ENCODE peak calls at places on chromosomes 11 and 22, in ten cellular contexts. H, C, Y, K, M, P, F, J, O and T are unnamed samples.

GRCh38 chr22:37709445-37709765 is 12.6 kb downstream of the TRIOBP start:
- DNase-seq in J (no peak), O (no peak), M (no peak), H (no peak), C (no peak), K (no peak), Y (no peak), P (no peak), F (no peak), T (no peak)

GRCh38 chr11:83938148-83938547 is 652.0 kb upstream of the CCDC90B start:
- DNase-seq in M (no peak), F (no peak), J (no peak), K (no peak), C (no peak), P (no peak), H (no peak), Y (no peak), O (no peak), T (no peak)

GRCh38 chr11:115178705-115179104 is 325.5 kb downstream of the CADM1 start:
- DNase-seq in O (no peak), C (no peak), F (no peak), K (no peak), Y (no peak), J (peak), P (no peak), M (no peak), H (no peak), T (no peak)

GRCh38 chr11:64742087-64742939 is 1.6 kb downstream of the RASGRP2 start:
- DNase-seq in K (no peak), P (no peak), H (no peak), M (peak), J (no peak), O (no peak), F (peak), C (peak), Y (peak), T (no peak)

GRCh38 chr11:111635706-111636045 is 33.4 kb downstream of the SIK2 start:
- DNase-seq in Y (peak), F (peak), M (no peak), P (no peak), K (no peak), C (no peak), H (no peak), J (no peak), O (no peak), T (no peak)

GRCh38 chr11:114080219-114080618 is 20.7 kb downstream of the ZBTB16 start:
- DNase-seq in C (no peak), O (no peak), Y (no peak), H (no peak), P (no peak), J (no peak), K (peak), F (peak), M (peak), T (no peak)

GRCh38 chr11:34830648-34831047 is 85.5 kb downstream of the APIP start:
- DNase-seq in O (no peak), C (no peak), F (peak), H (no peak), J (no peak), K (no peak), Y (no peak), M (no peak), P (no peak), T (no peak)

GRCh38 chr11:2213384-2213842 is 41.8 kb upstream of the TH start:
- DNase-seq in Y (no peak), K (no peak), F (no peak), H (peak), O (no peak), M (peak), P (peak), J (no peak), C (peak), T (peak)

GRCh38 chr11:69280994-69281393 is 13.0 kb upstream of the MYEOV start:
- DNase-seq in C (peak), K (no peak), J (no peak), F (peak), O (no peak), M (no peak), P (no peak), Y (peak), H (no peak), T (no peak)

GRCh38 chr11:112526699-112527410 is 266.2 kb upstream of the PLET1 start:
- DNase-seq in O (no peak), H (no peak), M (no peak), J (no peak), K (no peak), C (no peak), P (no peak), F (no peak), Y (peak), T (no peak)

GRCh38 chr11:120398184-120398583 is 62.0 kb downstream of the ARHGEF12 start:
- DNase-seq in M (no peak), K (no peak), Y (no peak), P (no peak), J (no peak), F (no peak), O (no peak), H (no peak), C (no peak), T (no peak)

GRCh38 chr11:65132988-65133700 is 1.2 kb downstream of the SYVN1 start:
- DNase-seq in Y (peak), M (peak), P (no peak), K (peak), J (no peak), O (no peak), C (peak), H (peak), F (peak), T (no peak)

GRCh38 chr11:42840176-42840829 is 471.5 kb upstream of the API5 start:
- DNase-seq in F (no peak), O (no peak), P (no peak), Y (no peak), C (no peak), J (no peak), M (no peak), K (no peak), H (no peak), T (no peak)

GRCh38 chr22:38842512-38843200 is 1.2 kb downstream of the NPTXR start:
- DNase-seq in M (no peak), H (no peak), Y (no peak), P (no peak), O (no peak), C (no peak), K (no peak), F (no peak), J (no peak), T (no peak)

GRCh38 chr11:120906752-120907151 is 117.2 kb upstream of the TBCEL start:
- DNase-seq in K (no peak), O (no peak), F (no peak), Y (no peak), M (no peak), H (no peak), C (peak), J (no peak), P (no peak), T (no peak)

GRCh38 chr11:64744544-64745218 is 739 bp upstream of the RASGRP2 start:
- DNase-seq in O (no peak), M (peak), H (peak), P (no peak), C (no peak), K (no peak), J (no peak), Y (no peak), F (no peak), T (no peak)

GRCh38 chr11:35282226-35282882 is 137.0 kb downstream of the SLC1A2 start:
- DNase-seq in Y (peak), C (no peak), H (no peak), K (no peak), P (no peak), F (peak), M (no peak), J (no peak), O (peak), T (no peak)

GRCh38 chr11:127564803-127565202 is 564.2 kb upstream of the KIRREL3 start:
- DNase-seq in Y (peak), O (no peak), K (no peak), P (no peak), F (no peak), J (no peak), M (no peak), H (no peak), C (no peak), T (no peak)

GRCh38 chr22:36220457-36220921 is 18.8 kb downstream of the APOL2 start:
- DNase-seq in H (no peak), P (no peak), O (no peak), K (peak), F (peak), M (no peak), C (no peak), Y (peak), J (no peak), T (peak)

GRCh38 chr11:126378763-126379162 is 23.3 kb downstream of the ST3GAL4 start:
- DNase-seq in M (no peak), F (peak), J (no peak), Y (no peak), C (no peak), K (peak), H (no peak), O (no peak), P (no peak), T (no peak)

GRCh38 chr22:44359496-44360110 is 46.9 kb upstream of the SHISAL1 start:
- DNase-seq in C (peak), H (no peak), F (no peak), P (no peak), J (no peak), M (no peak), Y (no peak), O (no peak), K (no peak), T (no peak)

GRCh38 chr11:112655386-112655785 is 305.8 kb upstream of the NCAM1 start:
- DNase-seq in Y (peak), O (no peak), M (no peak), C (peak), H (no peak), J (no peak), F (peak), K (no peak), P (no peak), T (peak)

GRCh38 chr22:40911772-40912171 is 39.4 kb upstream of the RBX1 start:
- DNase-seq in O (no peak), P (no peak), H (no peak), F (no peak), Y (no peak), K (no peak), M (no peak), C (no peak), J (no peak), T (no peak)

GRCh38 chr11:68550485-68550817 is 89.9 kb downstream of the PPP6R3 start:
- DNase-seq in K (peak), J (no peak), H (no peak), M (no peak), P (no peak), C (no peak), Y (no peak), O (no peak), F (no peak), T (no peak)